ENCODE peak calls at places on chromosomes 5 and 9, in six cellular contexts. One of them, this sample, is unnamed.

GRCh38 chr5:125549322-125549871 is 803.0 kb upstream of the ZNF608 start:
- DNase-seq in GM13977: no peak
- DNase-seq in left ventricle myocardium superior: no peak
- DNase-seq in heart right ventricle: no peak
- DNase-seq in naive thymus-derived CD8-positive, alpha-beta T cell: no peak
- DNase-seq in AG08395: no peak
- DNase-seq in this sample: no peak

GRCh38 chr9:37511006-37511714 is 25.4 kb downstream of the POLR1E start:
- DNase-seq in naive thymus-derived CD8-positive, alpha-beta T cell: no peak
- DNase-seq in GM13977: no peak
- DNase-seq in heart right ventricle: no peak
- DNase-seq in left ventricle myocardium superior: no peak
- DNase-seq in AG08395: no peak
- DNase-seq in this sample: no peak

GRCh38 chr5:160960592-160960991 is 108.6 kb upstream of the ATP10B start:
- DNase-seq in left ventricle myocardium superior: no peak
- DNase-seq in GM13977: no peak
- DNase-seq in heart right ventricle: no peak
- DNase-seq in naive thymus-derived CD8-positive, alpha-beta T cell: no peak
- DNase-seq in AG08395: no peak
- DNase-seq in this sample: no peak

GRCh38 chr5:145825751-145826180 is 9.4 kb downstream of the PRELID2 start:
- DNase-seq in AG08395: peak; percentile 36
- DNase-seq in naive thymus-derived CD8-positive, alpha-beta T cell: no peak
- DNase-seq in GM13977: peak; percentile 30
- DNase-seq in left ventricle myocardium superior: no peak
- DNase-seq in heart right ventricle: no peak
- DNase-seq in this sample: no peak

GRCh38 chr9:100884518-100884917 is 144.0 kb upstream of the PLPPR1 start:
- DNase-seq in AG08395: no peak
- DNase-seq in left ventricle myocardium superior: no peak
- DNase-seq in heart right ventricle: no peak
- DNase-seq in GM13977: no peak
- DNase-seq in naive thymus-derived CD8-positive, alpha-beta T cell: no peak
- DNase-seq in this sample: peak; percentile 8

GRCh38 chr9:95516736-95517558 is at the start of gene PTCH1:
- DNase-seq in GM13977: peak; percentile 47
- DNase-seq in heart right ventricle: peak; percentile 47
- DNase-seq in left ventricle myocardium superior: peak; percentile 61
- DNase-seq in naive thymus-derived CD8-positive, alpha-beta T cell: peak; percentile 57
- DNase-seq in AG08395: peak; percentile 34
- DNase-seq in this sample: no peak

GRCh38 chr5:53123702-53124101 is 14.1 kb upstream of the MOCS2 start:
- DNase-seq in naive thymus-derived CD8-positive, alpha-beta T cell: no peak
- DNase-seq in heart right ventricle: no peak
- DNase-seq in GM13977: no peak
- DNase-seq in AG08395: peak; percentile 19
- DNase-seq in left ventricle myocardium superior: no peak
- DNase-seq in this sample: no peak

GRCh38 chr5:17127743-17128231 is 89.6 kb upstream of the BASP1 start:
- DNase-seq in heart right ventricle: no peak
- DNase-seq in AG08395: peak; percentile 88
- DNase-seq in GM13977: no peak
- DNase-seq in naive thymus-derived CD8-positive, alpha-beta T cell: no peak
- DNase-seq in left ventricle myocardium superior: no peak
- DNase-seq in this sample: no peak

GRCh38 chr5:43038523-43038989 is 1.6 kb downstream of the ANXA2R start:
- DNase-seq in left ventricle myocardium superior: peak; percentile 42
- DNase-seq in GM13977: no peak
- DNase-seq in AG08395: no peak
- DNase-seq in naive thymus-derived CD8-positive, alpha-beta T cell: peak; percentile 42
- DNase-seq in heart right ventricle: no peak
- DNase-seq in this sample: no peak

GRCh38 chr5:38638656-38639055 is 82.2 kb upstream of the LIFR start:
- DNase-seq in AG08395: no peak
- DNase-seq in heart right ventricle: no peak
- DNase-seq in GM13977: no peak
- DNase-seq in naive thymus-derived CD8-positive, alpha-beta T cell: no peak
- DNase-seq in left ventricle myocardium superior: no peak
- DNase-seq in this sample: no peak

GRCh38 chr5:120706877-120707276 is 242.8 kb downstream of the PRR16 start:
- DNase-seq in naive thymus-derived CD8-positive, alpha-beta T cell: no peak
- DNase-seq in GM13977: no peak
- DNase-seq in heart right ventricle: no peak
- DNase-seq in left ventricle myocardium superior: no peak
- DNase-seq in AG08395: no peak
- DNase-seq in this sample: no peak

GRCh38 chr9:112198646-112199045 is 23.5 kb upstream of the SUSD1 start:
- DNase-seq in left ventricle myocardium superior: no peak
- DNase-seq in GM13977: no peak
- DNase-seq in heart right ventricle: no peak
- DNase-seq in AG08395: no peak
- DNase-seq in naive thymus-derived CD8-positive, alpha-beta T cell: no peak
- DNase-seq in this sample: no peak

GRCh38 chr5:156892864-156893263 is 42.8 kb downstream of the PPP1R2B start:
- DNase-seq in heart right ventricle: no peak
- DNase-seq in naive thymus-derived CD8-positive, alpha-beta T cell: no peak
- DNase-seq in AG08395: no peak
- DNase-seq in GM13977: no peak
- DNase-seq in left ventricle myocardium superior: no peak
- DNase-seq in this sample: no peak

GRCh38 chr9:130938652-130939404 is at the start of gene FIBCD1:
- DNase-seq in GM13977: peak; percentile 82
- DNase-seq in AG08395: peak; percentile 41
- DNase-seq in left ventricle myocardium superior: no peak
- DNase-seq in naive thymus-derived CD8-positive, alpha-beta T cell: no peak
- DNase-seq in heart right ventricle: no peak
- DNase-seq in this sample: no peak

GRCh38 chr9:125815568-125815967 is 68.4 kb downstream of the PBX3 start:
- DNase-seq in left ventricle myocardium superior: no peak
- DNase-seq in AG08395: peak; percentile 6
- DNase-seq in GM13977: no peak
- DNase-seq in naive thymus-derived CD8-positive, alpha-beta T cell: no peak
- DNase-seq in heart right ventricle: no peak
- DNase-seq in this sample: no peak

GRCh38 chr5:107832746-107833145 is 162.0 kb upstream of the EFNA5 start:
- DNase-seq in GM13977: no peak
- DNase-seq in left ventricle myocardium superior: no peak
- DNase-seq in AG08395: no peak
- DNase-seq in naive thymus-derived CD8-positive, alpha-beta T cell: no peak
- DNase-seq in heart right ventricle: no peak
- DNase-seq in this sample: no peak

GRCh38 chr9:133818444-133818843 is 80.3 kb upstream of the SARDH start:
- DNase-seq in heart right ventricle: no peak
- DNase-seq in GM13977: no peak
- DNase-seq in AG08395: no peak
- DNase-seq in left ventricle myocardium superior: no peak
- DNase-seq in naive thymus-derived CD8-positive, alpha-beta T cell: no peak
- DNase-seq in this sample: no peak

GRCh38 chr5:180271205-180271604 is 20.7 kb downstream of the MAPK9 start:
- DNase-seq in naive thymus-derived CD8-positive, alpha-beta T cell: no peak
- DNase-seq in AG08395: no peak
- DNase-seq in GM13977: no peak
- DNase-seq in left ventricle myocardium superior: no peak
- DNase-seq in heart right ventricle: no peak
- DNase-seq in this sample: no peak

GRCh38 chr9:12774861-12775367 is at the start of gene LURAP1L:
- DNase-seq in AG08395: peak; percentile 64
- DNase-seq in naive thymus-derived CD8-positive, alpha-beta T cell: no peak
- DNase-seq in left ventricle myocardium superior: no peak
- DNase-seq in GM13977: peak; percentile 18
- DNase-seq in heart right ventricle: no peak
- DNase-seq in this sample: peak; percentile 39

GRCh38 chr5:61333351-61334223 is 1.5 kb downstream of the ZSWIM6 start:
- DNase-seq in left ventricle myocardium superior: peak; percentile 66
- DNase-seq in AG08395: peak; percentile 18
- DNase-seq in naive thymus-derived CD8-positive, alpha-beta T cell: peak; percentile 38
- DNase-seq in heart right ventricle: peak; percentile 55
- DNase-seq in GM13977: peak; percentile 57
- DNase-seq in this sample: no peak

GRCh38 chr5:122091942-122092600 is 14.0 kb upstream of the LOX start:
- DNase-seq in naive thymus-derived CD8-positive, alpha-beta T cell: no peak
- DNase-seq in AG08395: peak; percentile 37
- DNase-seq in heart right ventricle: no peak
- DNase-seq in left ventricle myocardium superior: no peak
- DNase-seq in GM13977: no peak
- DNase-seq in this sample: no peak

GRCh38 chr5:159507661-159508060 is 177.4 kb upstream of the IL12B start:
- DNase-seq in AG08395: no peak
- DNase-seq in heart right ventricle: no peak
- DNase-seq in naive thymus-derived CD8-positive, alpha-beta T cell: no peak
- DNase-seq in GM13977: no peak
- DNase-seq in left ventricle myocardium superior: no peak
- DNase-seq in this sample: no peak

GRCh38 chr9:127417130-127418036 is 6.8 kb upstream of the ZNF79 start:
- DNase-seq in GM13977: no peak
- DNase-seq in left ventricle myocardium superior: no peak
- DNase-seq in naive thymus-derived CD8-positive, alpha-beta T cell: no peak
- DNase-seq in heart right ventricle: no peak
- DNase-seq in AG08395: peak; percentile 52
- DNase-seq in this sample: no peak

GRCh38 chr9:86741311-86742215 is 205.7 kb downstream of the GAS1 start:
- DNase-seq in left ventricle myocardium superior: peak; percentile 43
- DNase-seq in heart right ventricle: no peak
- DNase-seq in naive thymus-derived CD8-positive, alpha-beta T cell: no peak
- DNase-seq in GM13977: no peak
- DNase-seq in AG08395: peak; percentile 71
- DNase-seq in this sample: no peak

GRCh38 chr5:597871-598563 is 14.1 kb upstream of the CEP72 start:
- DNase-seq in GM13977: no peak
- DNase-seq in naive thymus-derived CD8-positive, alpha-beta T cell: no peak
- DNase-seq in heart right ventricle: no peak
- DNase-seq in AG08395: no peak
- DNase-seq in left ventricle myocardium superior: no peak
- DNase-seq in this sample: no peak

This sample was measured in putamen.